ENCODE peak calls at places on chromosome 7, in six cellular contexts. S is H9, O is neuronal stem cell, I is mesendoderm, G is IMR-90, W is H1. N is an unnamed sample.

GRCh38 chr7:42237162-42237821 is at the start of gene GLI3:
- DNase-seq in S (peak; percentile 88), O (peak; percentile 94), I (peak; percentile 96), G (peak; percentile 93), W (peak; percentile 91), N (peak; percentile 96)

GRCh38 chr7:40808409-40808942 is 673.7 kb downstream of the SUGCT start:
- DNase-seq in S (no peak), O (no peak), I (peak; percentile 4), G (peak; percentile 90), W (no peak), N (peak; percentile 87)

GRCh38 chr7:29022291-29022988 is 64.3 kb upstream of the TRIL start:
- DNase-seq in S (no peak), O (no peak), I (no peak), G (no peak), W (no peak), N (no peak)

GRCh38 chr7:122412886-122413285 is 108.3 kb upstream of the FEZF1 start:
- DNase-seq in S (no peak), O (no peak), I (peak; percentile 57), G (peak; percentile 7), W (no peak), N (peak; percentile 69)

GRCh38 chr7:73828107-73828803 is 2.5 kb upstream of the CLDN4 start:
- DNase-seq in S (no peak), O (no peak), I (peak; percentile 90), G (peak; percentile 64), W (no peak), N (peak; percentile 73)

GRCh38 chr7:26815452-26815851 is 48.9 kb downstream of the SKAP2 start:
- DNase-seq in S (no peak), O (no peak), I (no peak), G (no peak), W (no peak), N (no peak)

GRCh38 chr7:132516042-132516840 is 60.0 kb downstream of the PLXNA4 start:
- DNase-seq in S (no peak), O (no peak), I (peak; percentile 77), G (peak; percentile 10), W (no peak), N (peak; percentile 1)

GRCh38 chr7:1712907-1713501 is 42.9 kb downstream of the ELFN1 start:
- DNase-seq in S (no peak), O (no peak), I (no peak), G (no peak), W (no peak), N (no peak)

GRCh38 chr7:69363131-69363530 is 235.1 kb upstream of the AUTS2 start:
- DNase-seq in S (no peak), O (no peak), I (no peak), G (no peak), W (no peak), N (no peak)

GRCh38 chr7:111012799-111013675 is 77.9 kb upstream of the LRRN3 start:
- DNase-seq in S (no peak), O (no peak), I (no peak), G (no peak), W (no peak), N (no peak)

GRCh38 chr7:151425670-151426075 is 14.3 kb downstream of the CRYGN start:
- DNase-seq in S (no peak), O (no peak), I (no peak), G (peak; percentile 91), W (no peak), N (peak; percentile 90)

GRCh38 chr7:28298870-28299484 is 113.3 kb upstream of the CREB5 start:
- DNase-seq in S (peak; percentile 74), O (peak; percentile 35), I (peak; percentile 91), G (peak; percentile 78), W (peak; percentile 59), N (peak; percentile 62)

GRCh38 chr7:47725031-47725780 is 143.3 kb upstream of the TNS3 start:
- DNase-seq in S (no peak), O (no peak), I (no peak), G (peak; percentile 22), W (no peak), N (no peak)
- H2AK5ac ChIP-seq in S (no peak overlapping the region), O (no peak overlapping the region), I (no peak overlapping the region), G (peak overlapping the region; percentile 92), W (no peak overlapping the region), N (peak overlapping the region; percentile 82)

DNA sequence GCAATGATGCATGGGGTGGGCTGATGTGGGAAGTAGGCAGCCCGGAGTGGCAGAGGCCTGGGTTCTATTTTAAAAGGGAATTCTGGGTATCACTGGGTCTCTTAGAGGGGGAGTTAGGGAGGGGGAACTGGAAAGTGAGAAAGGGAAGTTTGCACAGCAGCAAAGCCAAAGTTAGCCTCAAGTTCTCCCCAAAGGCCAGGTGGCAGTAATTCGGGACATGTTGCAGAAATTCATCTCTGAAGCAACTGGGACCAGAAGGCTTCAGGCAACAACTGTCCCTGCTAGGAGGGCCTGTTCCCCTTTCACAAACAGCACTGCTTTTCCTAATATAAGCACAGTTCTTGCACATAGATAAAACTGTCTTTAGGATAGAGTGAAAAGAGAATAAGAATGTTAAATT is 67.4 kb downstream of the NOD1 start:
- DNase-seq in S (no peak), O (no peak), I (no peak), G (no peak), W (peak; percentile 28), N (no peak)
- H2BK5ac ChIP-seq in S (no peak overlapping the region), O (no peak overlapping the region), I (no peak overlapping the region), G (no peak overlapping the region), W (no peak overlapping the region), N (no peak overlapping the region)

GRCh38 chr7:50734246-50734645 is 48.5 kb downstream of the GRB10 start:
- DNase-seq in S (no peak), O (no peak), I (no peak), G (no peak), W (no peak), N (no peak)

GRCh38 chr7:50742401-50742800 is 40.3 kb downstream of the GRB10 start:
- DNase-seq in S (no peak), O (no peak), I (no peak), G (no peak), W (no peak), N (no peak)

GRCh38 chr7:50739744-50740455 is 42.8 kb downstream of the GRB10 start:
- DNase-seq in S (no peak), O (no peak), I (peak; percentile 31), G (no peak), W (no peak), N (no peak)

GRCh38 chr7:50735327-50735726 is 47.4 kb downstream of the GRB10 start:
- DNase-seq in S (no peak), O (no peak), I (no peak), G (no peak), W (no peak), N (no peak)

GRCh38 chr7:50738932-50739331 is 43.8 kb downstream of the GRB10 start:
- DNase-seq in S (no peak), O (no peak), I (no peak), G (no peak), W (no peak), N (no peak)
- H2BK15ac ChIP-seq in S (no peak overlapping the region), O (no peak overlapping the region), I (no peak overlapping the region), G (no peak overlapping the region), W (no peak overlapping the region), N (no peak overlapping the region)

DNA sequence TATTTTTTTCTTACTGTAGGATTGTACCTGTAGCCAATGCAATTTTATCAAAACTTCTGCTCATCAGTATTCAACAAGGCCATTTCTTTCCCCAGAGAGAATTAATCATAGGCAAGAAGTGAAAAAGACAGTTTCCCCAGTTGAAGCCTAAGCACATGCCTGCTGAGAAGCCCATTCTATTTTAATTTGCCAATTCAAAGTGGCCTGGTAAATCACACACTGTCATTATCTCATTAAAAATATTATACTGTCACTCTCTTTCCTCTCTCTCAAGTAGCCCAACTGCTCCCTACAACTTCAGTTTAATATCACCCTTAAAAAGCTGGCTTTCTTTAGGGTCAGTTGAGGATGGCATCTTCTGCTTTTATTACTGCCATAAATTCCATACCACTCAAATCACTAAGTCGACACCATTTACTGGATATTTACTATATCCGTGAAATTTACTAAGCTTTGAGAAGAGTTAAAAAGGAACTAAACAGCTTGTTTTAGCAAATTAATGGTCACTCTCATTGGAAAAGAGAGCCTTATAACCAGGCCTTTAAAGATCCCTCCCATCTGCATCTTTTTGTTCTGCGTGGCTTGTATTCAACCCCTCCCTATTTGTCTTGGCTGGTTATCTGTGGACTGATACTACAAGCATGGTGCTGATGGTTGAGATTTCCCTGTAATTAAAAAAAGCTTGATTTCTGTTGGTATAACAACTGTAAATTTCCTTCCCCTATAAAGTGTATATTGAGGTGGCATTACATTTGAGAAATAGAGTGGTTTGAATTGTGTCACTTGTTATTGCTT is 30.6 kb downstream of the COL28A1 start:
- DNase-seq in S (no peak), O (no peak), I (no peak), G (no peak), W (no peak), N (no peak)
- H2AK5ac ChIP-seq in S (no peak overlapping the region), O (no peak overlapping the region), I (no peak overlapping the region), G (no peak overlapping the region), W (no peak overlapping the region), N (no peak overlapping the region)

GRCh38 chr7:47322731-47323130 is 259.2 kb downstream of the TNS3 start:
- DNase-seq in S (no peak), O (no peak), I (no peak), G (no peak), W (peak; percentile 29), N (no peak)

GRCh38 chr7:47318395-47319182 is 263.3 kb downstream of the TNS3 start:
- DNase-seq in S (no peak), O (no peak), I (no peak), G (no peak), W (peak; percentile 13), N (no peak)

GRCh38 chr7:47323904-47324303 is 258.0 kb downstream of the TNS3 start:
- DNase-seq in S (no peak), O (no peak), I (no peak), G (no peak), W (no peak), N (no peak)

GRCh38 chr7:47317537-47317936 is 264.4 kb downstream of the TNS3 start:
- DNase-seq in S (no peak), O (no peak), I (no peak), G (no peak), W (peak; percentile 10), N (peak; percentile 67)

GRCh38 chr7:47320296-47320695 is 261.6 kb downstream of the TNS3 start:
- DNase-seq in S (no peak), O (no peak), I (no peak), G (peak; percentile 49), W (peak; percentile 19), N (peak; percentile 69)
- H2BK5ac ChIP-seq in S (no peak overlapping the region), O (no peak overlapping the region), I (no peak overlapping the region), G (no peak overlapping the region), W (no peak overlapping the region), N (no peak overlapping the region)